ENCODE peak calls at places on chromosomes 13 and 19, in six cellular contexts. V is stomach, O is SK-N-SH, J is HepG2, A is GM23338, B is Panc1. W is an unnamed sample.

GRCh38 chr13:113856716-113857065 is 7.2 kb downstream of the GAS6 start:
- DNase-seq in A (no peak), B (no peak), J (peak; percentile 21), V (peak; percentile 57), O (no peak), W (no peak)

GRCh38 chr19:38663957-38664502 is 16.6 kb downstream of the ACTN4 start:
- DNase-seq in V (no peak), B (no peak), O (no peak), A (no peak), J (no peak), W (peak; percentile 76)

GRCh38 chr13:98143157-98143553 is 261 bp downstream of the FARP1 start:
- DNase-seq in V (no peak), O (peak; percentile 90), B (no peak), A (no peak), J (no peak), W (peak; percentile 79)

GRCh38 chr19:32287811-32288227 is 57.6 kb upstream of the ZNF507 start:
- DNase-seq in B (peak; percentile 10), A (peak; percentile 87), V (peak; percentile 52), J (peak; percentile 67), O (no peak), W (no peak)

GRCh38 chr13:37175996-37176395 is 70.5 kb upstream of the CSNK1A1L start:
- DNase-seq in J (no peak), A (no peak), O (no peak), B (no peak), V (no peak), W (no peak)

GRCh38 chr19:35978271-35978670 is 16.7 kb upstream of the SDHAF1 start:
- DNase-seq in A (no peak), V (no peak), J (no peak), B (no peak), O (no peak), W (no peak)

GRCh38 chr13:99467764-99468163 is 33.5 kb upstream of the TM9SF2 start:
- DNase-seq in O (no peak), V (no peak), A (no peak), B (no peak), J (no peak), W (no peak)

GRCh38 chr19:52542984-52543664 is 15.7 kb downstream of the ZNF808 start:
- DNase-seq in B (no peak), J (no peak), V (no peak), A (no peak), O (no peak), W (no peak)

DNA sequence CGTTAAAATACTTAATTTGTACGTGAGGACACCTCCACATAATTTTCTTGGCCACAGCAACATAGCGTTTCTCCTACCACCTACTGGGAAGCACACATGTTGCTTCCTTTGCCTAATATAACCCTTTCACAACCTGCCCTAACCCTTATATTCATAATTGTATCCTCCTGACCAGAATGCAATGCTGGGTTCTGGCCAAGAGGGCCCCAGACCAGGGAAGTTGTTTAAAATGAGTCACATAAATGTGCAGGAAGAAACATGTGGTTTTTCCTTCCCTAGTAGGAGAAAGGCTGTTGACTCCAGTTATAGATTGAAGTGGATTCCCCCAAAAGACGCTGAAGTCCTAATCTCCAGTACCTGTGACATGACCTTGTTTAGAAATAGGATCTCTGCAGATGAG is 187.3 kb downstream of the NUFIP1 start:
- DNase-seq in B (no peak), J (no peak), O (no peak), A (no peak), V (peak; percentile 45), W (no peak)
- TF ChIP-seq CTCF in B (no peak), J (no peak), O (no peak), A (no peak), V (no peak), W (no peak)

DNA sequence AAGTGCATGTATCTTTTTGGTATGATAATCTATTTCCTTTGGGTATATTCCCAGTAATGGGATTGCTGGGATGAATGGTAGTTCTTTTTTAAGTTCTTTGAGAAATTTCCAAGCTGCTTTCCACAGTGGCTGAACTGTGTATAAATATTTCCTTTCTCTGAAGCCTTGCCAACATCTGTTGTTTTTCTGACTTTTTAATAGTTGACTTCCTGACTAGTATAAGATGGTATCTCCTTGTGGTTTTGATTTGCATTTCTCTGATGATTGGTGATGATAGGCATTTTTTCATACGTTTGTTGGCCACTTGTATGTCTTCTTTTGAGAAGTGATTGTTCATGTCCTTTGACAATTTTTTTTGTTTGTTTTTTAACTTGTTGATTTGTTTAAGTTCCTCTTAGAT is 61.6 kb upstream of the PCDH17 start:
- DNase-seq in J (no peak), B (no peak), O (no peak), A (no peak), V (no peak), W (no peak)
- TF ChIP-seq POLR2AphosphoS5 in J (no peak), B (no peak), O (no peak), A (no peak), V (no peak), W (no peak)

DNA sequence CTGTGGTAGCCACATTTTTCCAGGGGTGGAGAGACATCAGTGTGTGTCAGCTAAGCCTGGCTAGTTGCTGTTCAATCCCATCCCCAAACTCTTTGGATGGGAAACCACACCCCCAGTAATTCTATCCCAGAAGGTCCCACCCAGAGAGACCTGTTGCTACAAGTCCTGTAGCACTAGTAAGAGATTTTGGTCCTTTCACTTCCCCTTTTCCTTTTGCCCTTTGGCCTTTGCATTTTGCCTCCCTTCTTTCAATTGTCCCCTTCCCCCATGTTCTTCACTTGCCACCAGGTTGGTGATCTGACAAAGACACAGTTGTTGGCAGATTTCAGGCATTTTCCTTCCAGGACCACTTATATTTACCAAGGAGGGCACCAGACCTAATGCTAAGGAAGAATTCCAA is 3.8 kb downstream of the CBY2 start:
- DNase-seq in V (no peak), J (no peak), A (no peak), B (no peak), O (no peak), W (no peak)
- H3K4me1 ChIP-seq in V (no peaks in the 10 kb centered on the region), J (no peaks in the 10 kb centered on the region), A (no peaks in the 10 kb centered on the region), B (no peaks in the 10 kb centered on the region), O (no peaks in the 10 kb centered on the region), W (no peaks in the 10 kb centered on the region)

GRCh38 chr19:41427647-41428480 is 690 bp upstream of the B3GNT8 start:
- DNase-seq in B (no peak), V (no peak), J (no peak), A (peak; percentile 63), O (peak; percentile 56), W (no peak)

GRCh38 chr19:41433171-41433570 is 6.0 kb upstream of the B3GNT8 start:
- DNase-seq in B (no peak), V (no peak), O (no peak), A (no peak), J (no peak), W (no peak)

GRCh38 chr19:41431426-41432386 is 4.5 kb upstream of the B3GNT8 start:
- DNase-seq in J (peak; percentile 24), V (no peak), O (no peak), B (no peak), A (peak; percentile 51), W (no peak)

GRCh38 chr19:41428481-41428859 is 1.3 kb upstream of the B3GNT8 start:
- DNase-seq in B (no peak), V (no peak), O (no peak), J (no peak), A (no peak), W (no peak)

DNA sequence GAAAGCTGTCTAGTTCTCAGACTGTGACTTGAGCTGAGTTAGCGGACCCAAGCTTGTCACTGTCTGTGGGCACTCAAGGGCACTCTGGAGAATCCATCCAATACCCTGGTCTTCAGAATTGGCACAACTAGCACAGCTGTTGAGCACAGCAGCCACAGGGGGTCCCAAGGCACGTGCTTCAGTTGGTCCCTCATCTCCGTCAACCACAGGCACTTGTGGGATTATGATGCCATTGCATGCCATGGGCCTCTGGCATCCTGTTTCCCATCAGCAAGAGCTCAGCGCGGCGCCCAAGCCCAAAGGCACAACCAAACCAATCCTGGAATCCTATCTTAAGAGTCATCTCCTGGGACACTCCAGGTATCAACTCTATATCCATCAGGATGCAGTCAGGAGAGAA is 3.7 kb upstream of the B3GNT8 start:
- DNase-seq in B (no peak), A (no peak), O (no peak), J (no peak), V (no peak), W (no peak)
- TF ChIP-seq CTCF in B (no peak), A (no peak), O (no peak), J (no peak), V (no peak), W (no peak)

GRCh38 chr19:17282488-17283256 is 971 bp downstream of the ANKLE1 start:
- DNase-seq in A (peak; percentile 95), J (peak; percentile 69), O (peak; percentile 94), V (peak; percentile 93), B (no peak), W (peak; percentile 95)
- TF ChIP-seq POLR2AphosphoS5 in A (peak; percentile 54), J (no peak), O (no peak), V (no peak), B (no peak), W (peak; percentile 78)

DNA sequence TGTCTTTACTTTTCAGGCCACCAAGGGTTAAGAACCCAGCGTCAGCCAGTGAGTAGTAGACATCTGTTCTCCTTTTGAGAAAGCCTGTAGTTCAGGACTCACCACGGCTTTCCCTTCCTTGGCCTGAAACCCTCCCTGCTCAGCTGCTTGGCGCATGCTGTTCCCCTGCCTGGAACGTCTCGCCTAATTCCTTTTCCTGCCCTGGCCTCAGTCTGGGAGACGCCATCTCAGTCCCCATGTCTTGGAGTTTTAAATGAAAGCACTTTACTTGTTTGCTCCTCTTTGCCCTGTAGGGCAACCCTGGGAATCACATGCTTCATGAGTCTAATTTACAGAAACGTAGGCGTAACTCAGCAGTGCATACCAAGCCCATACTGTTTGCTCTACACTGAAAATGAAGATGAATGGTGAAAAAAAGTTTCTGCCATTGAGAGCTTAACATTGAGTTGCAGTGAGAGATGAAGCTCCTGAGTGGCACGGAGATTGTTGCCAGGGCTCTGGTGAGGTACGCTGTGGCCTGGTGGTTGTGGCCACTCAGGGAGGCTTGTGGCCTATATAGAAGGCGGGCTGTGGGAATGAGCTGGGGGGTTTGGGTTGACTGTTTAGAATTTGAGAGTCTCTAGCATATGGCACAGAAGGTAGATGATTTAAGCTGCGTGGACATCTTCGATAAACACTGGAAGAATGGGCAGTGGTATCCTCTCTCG is 52.8 kb downstream of the GATAD2A start:
- DNase-seq in B (no peak), O (no peak), V (no peak), J (no peak), A (no peak), W (peak; percentile 66)
- H3K4me1 ChIP-seq in B (peaks cover 12% of the 10 kb centered on the region), O (peaks cover 45% of the 10 kb centered on the region), V (peaks cover 53% of the 10 kb centered on the region), J (peaks cover 26% of the 10 kb centered on the region), A (peaks cover 47% of the 10 kb centered on the region), W (peaks cover 61% of the 10 kb centered on the region)

GRCh38 chr19:558770-559439 is 13.5 kb upstream of the BSG start:
- DNase-seq in V (peak; percentile 40), B (no peak), A (no peak), J (peak; percentile 23), O (no peak), W (no peak)
- TF ChIP-seq CTCF in V (no peak), B (no peak), A (no peak), J (no peak), O (no peak), W (no peak)

W was measured in spleen.